ENCODE peak calls at places on chromosome 18, in eight cellular contexts. E, Y, X, K, Q, B, D and H are unnamed samples.

GRCh38 chr18:78899241-78899640 is 80.4 kb upstream of the SALL3 start:
- DNase-seq in X (no peak), B (no peak), D (no peak), Y (no peak), E (no peak), K (no peak), Q (no peak), H (no peak)

GRCh38 chr18:58937204-58937603 is 72.5 kb downstream of the ZNF532 start:
- DNase-seq in K (no peak), Q (peak), D (peak), Y (peak), E (peak), B (peak), X (no peak), H (no peak)

GRCh38 chr18:46343940-46344372 is 239.8 kb downstream of the HAUS1 start:
- DNase-seq in E (peak), X (peak), B (no peak), D (no peak), Q (no peak), Y (no peak), K (no peak), H (peak)

GRCh38 chr18:8943900-8944870 is 158.3 kb upstream of the NDUFV2 start:
- DNase-seq in Q (peak), D (peak), K (no peak), X (no peak), E (no peak), Y (peak), B (peak), H (no peak)

GRCh38 chr18:62209046-62209445 is 22.0 kb downstream of the RELCH start:
- DNase-seq in X (no peak), E (peak), Y (peak), B (no peak), K (no peak), Q (no peak), D (no peak), H (no peak)

GRCh38 chr18:76709659-76710645 is 112.4 kb upstream of the ZNF236 start:
- DNase-seq in Q (peak), X (peak), B (peak), K (no peak), D (peak), E (peak), Y (peak), H (peak)

GRCh38 chr18:75377258-75377657 is 50.2 kb downstream of the SMIM21 start:
- DNase-seq in X (no peak), Q (no peak), Y (no peak), D (no peak), K (no peak), B (no peak), E (no peak), H (no peak)

GRCh38 chr18:12686100-12686499 is 16.4 kb downstream of the CEP76 start:
- DNase-seq in B (peak), Q (peak), X (peak), Y (peak), E (peak), D (peak), K (no peak), H (no peak)

GRCh38 chr18:3380384-3380961 is 69.5 kb upstream of the TGIF1 start:
- DNase-seq in E (peak), X (no peak), Q (peak), Y (peak), D (no peak), K (no peak), B (peak), H (no peak)

GRCh38 chr18:32435631-32436500 is 34.8 kb downstream of the GAREM1 start:
- DNase-seq in Q (no peak), E (no peak), D (no peak), X (no peak), B (no peak), Y (no peak), K (no peak), H (no peak)

GRCh38 chr18:21242141-21243040 is at the start of gene GREB1L:
- DNase-seq in K (no peak), B (peak), E (peak), X (peak), Y (peak), Q (no peak), D (peak), H (no peak)

GRCh38 chr18:58216071-58216471 is 172.0 kb downstream of the NEDD4L start:
- DNase-seq in K (no peak), D (no peak), X (peak), B (no peak), Q (no peak), Y (peak), E (peak), H (no peak)

GRCh38 chr18:51195602-51196115 is 1.8 kb downstream of the MEX3C start:
- DNase-seq in D (peak), Q (peak), Y (peak), K (no peak), E (peak), X (peak), B (peak), H (peak)

GRCh38 chr18:58781627-58782194 is 83.0 kb upstream of the ZNF532 start:
- DNase-seq in X (peak), K (no peak), B (peak), E (peak), Q (peak), D (peak), Y (peak), H (peak)

GRCh38 chr18:2410688-2411087 is 160.6 kb downstream of the METTL4 start:
- DNase-seq in E (peak), X (no peak), K (no peak), Q (no peak), Y (peak), B (peak), D (peak), H (no peak)

GRCh38 chr18:58576641-58577251 is 52.1 kb downstream of the ALPK2 start:
- DNase-seq in X (no peak), B (peak), K (no peak), D (peak), E (no peak), Q (peak), Y (no peak), H (no peak)

GRCh38 chr18:26863122-26863879 is 2.2 kb downstream of the AQP4 start:
- DNase-seq in B (no peak), K (no peak), X (no peak), D (no peak), Q (no peak), Y (peak), E (peak), H (no peak)

GRCh38 chr18:46720092-46720491 is 36.8 kb downstream of the ST8SIA5 start:
- DNase-seq in K (no peak), X (no peak), Y (no peak), E (no peak), B (no peak), Q (no peak), D (no peak), H (no peak)

GRCh38 chr18:41940506-41941215 is 14.4 kb upstream of the PIK3C3 start:
- DNase-seq in E (peak), Y (peak), K (no peak), B (peak), X (no peak), D (peak), Q (peak), H (no peak)

GRCh38 chr18:76927216-76927725 is 104.9 kb downstream of the ZNF236 start:
- DNase-seq in B (peak), K (no peak), X (no peak), D (peak), Q (peak), Y (no peak), E (no peak), H (no peak)

GRCh38 chr18:13892098-13892497 is 23.2 kb downstream of the MC2R start:
- DNase-seq in B (no peak), K (no peak), X (peak), Y (no peak), Q (no peak), D (no peak), E (no peak), H (no peak)

GRCh38 chr18:48948112-48949050 is 2.4 kb downstream of the SMAD7 start:
- DNase-seq in Q (peak), X (peak), K (no peak), B (peak), Y (peak), D (peak), E (peak), H (peak)

GRCh38 chr18:73153271-73153670 is 285.5 kb upstream of the NETO1 start:
- DNase-seq in K (no peak), Y (no peak), X (no peak), E (peak), D (peak), B (peak), Q (peak), H (no peak)

GRCh38 chr18:55477537-55478300 is 110.3 kb downstream of the TCF4 start:
- DNase-seq in D (peak), Y (peak), E (peak), B (peak), Q (peak), X (peak), K (no peak), H (no peak)

GRCh38 chr18:55473534-55473933 is 114.5 kb downstream of the TCF4 start:
- DNase-seq in K (no peak), B (no peak), E (no peak), Y (no peak), X (no peak), Q (no peak), D (no peak), H (no peak)

GRCh38 chr18:55475467-55475866 is 112.5 kb downstream of the TCF4 start:
- DNase-seq in K (no peak), D (no peak), B (no peak), Q (no peak), E (no peak), Y (no peak), X (no peak), H (no peak)

GRCh38 chr18:55478301-55478660 is 109.7 kb downstream of the TCF4 start:
- DNase-seq in D (peak), Y (peak), K (no peak), B (no peak), Q (peak), E (no peak), X (no peak), H (no peak)

DNA sequence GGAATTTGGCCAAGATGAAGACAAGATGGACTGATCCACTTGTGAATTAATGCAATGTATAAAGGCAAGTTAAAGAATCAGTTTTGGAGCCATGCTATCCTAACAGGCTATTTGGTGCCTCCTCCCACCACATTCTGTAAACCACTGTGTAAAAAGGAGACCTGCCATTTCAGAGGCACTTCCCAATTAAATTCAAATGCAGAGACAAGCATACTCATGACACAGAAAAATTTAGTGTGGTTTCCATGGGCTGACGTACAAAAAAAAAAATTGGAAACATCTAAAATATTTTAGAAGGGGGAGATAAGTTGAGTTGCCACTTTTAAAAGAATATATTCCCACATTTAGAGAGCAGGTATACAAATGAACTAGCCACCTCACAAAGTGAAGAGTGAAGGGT is 112.1 kb downstream of the TCF4 start:
- DNase-seq in K (no peak), Y (no peak), E (no peak), Q (no peak), X (no peak), D (no peak), B (no peak), H (no peak)
- TF ChIP-seq CTCF in K (no peak), Y (no peak), E (no peak), Q (no peak), X (no peak), D (no peak), B (no peak), H (no peak)

DNA sequence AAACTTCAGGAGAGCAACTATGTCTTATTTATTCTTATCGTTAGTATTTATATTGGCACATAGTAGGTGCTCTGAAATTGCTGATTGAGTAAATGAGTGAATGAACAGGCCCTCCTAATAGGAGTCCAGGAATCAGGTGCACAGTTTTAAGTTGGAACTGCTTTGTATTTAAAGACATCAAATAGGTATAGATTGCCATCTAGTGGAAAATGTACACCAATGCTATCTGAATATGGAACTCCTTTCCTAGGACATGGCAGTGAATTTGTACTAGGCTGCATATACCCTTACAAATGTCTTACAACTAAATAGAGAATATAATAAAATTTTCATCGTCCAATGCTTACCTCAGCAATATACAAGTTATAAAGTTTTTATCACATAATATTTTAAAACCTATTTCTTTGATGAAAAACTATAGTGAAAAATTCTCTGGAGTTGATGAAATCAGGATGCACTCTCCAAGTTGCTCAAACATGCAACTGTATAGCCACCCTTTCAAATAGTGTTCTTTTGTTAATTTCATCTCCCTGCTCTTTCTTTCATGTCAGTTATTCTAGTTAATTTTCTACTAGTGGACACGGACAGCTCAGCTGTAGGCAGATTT is 318.9 kb upstream of the SYT4 start:
- DNase-seq in Y (peak), Q (peak), B (peak), K (no peak), X (peak), E (peak), D (peak), H (no peak)
- TF ChIP-seq CTCF in Y (peak), Q (peak), B (peak), K (peak), X (peak), E (peak), D (peak), H (no peak)

DNA sequence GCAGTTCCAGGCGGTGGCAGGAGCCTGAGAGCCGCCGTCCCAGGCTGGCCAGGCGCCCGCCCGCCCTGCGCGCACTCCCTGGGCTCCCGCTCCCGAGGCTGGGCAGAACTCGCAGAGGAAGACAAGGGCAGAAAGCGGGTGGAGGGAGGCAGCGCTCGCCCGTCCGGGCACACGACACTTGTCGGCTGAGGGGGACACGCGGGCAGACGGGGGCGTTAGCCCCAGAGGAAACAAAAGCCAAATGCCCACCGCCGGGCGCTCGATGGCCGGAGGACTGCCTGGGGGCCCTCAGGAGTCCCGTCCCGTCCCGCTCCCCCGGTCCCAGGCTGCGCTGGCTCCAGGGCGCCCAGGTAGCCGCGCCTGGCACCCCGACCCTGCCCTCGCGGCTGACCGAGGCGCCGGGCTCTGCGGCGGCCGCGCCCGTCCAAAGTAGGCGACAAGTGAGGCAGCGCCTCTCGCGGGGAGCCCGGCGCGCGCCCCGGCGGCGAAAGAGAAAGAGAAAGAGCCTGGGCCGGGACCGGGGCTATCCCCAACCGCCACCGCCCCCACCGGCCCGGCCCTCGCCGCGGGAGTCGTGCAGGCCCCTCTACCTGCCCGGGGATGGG is 491 bp downstream of the L3MBTL4 start:
- DNase-seq in Y (peak), Q (no peak), K (no peak), X (peak), B (peak), D (no peak), E (no peak), H (peak)
- TF ChIP-seq CTCF in Y (no peak), Q (no peak), K (peak), X (peak), B (no peak), D (no peak), E (no peak), H (no peak)

DNA sequence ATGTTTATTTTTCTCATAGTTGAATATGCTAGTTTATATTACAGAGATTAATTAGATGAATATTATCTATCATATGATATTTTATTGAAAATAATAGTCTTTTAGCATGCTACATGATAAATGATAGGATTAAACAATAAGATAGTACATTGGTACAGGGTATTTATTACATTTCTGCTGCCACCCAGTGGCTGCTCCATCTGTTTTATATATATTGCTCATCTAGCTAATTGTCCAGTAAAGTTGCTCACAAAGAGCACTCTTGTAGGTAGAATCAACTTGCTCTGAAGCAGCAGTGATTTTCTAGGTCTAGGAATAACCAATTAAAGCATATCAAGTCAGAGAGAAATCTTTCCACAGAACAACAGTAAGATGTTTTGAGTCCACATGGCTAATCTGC is 183.3 kb downstream of the ASXL3 start:
- DNase-seq in E (peak), K (no peak), Y (peak), X (peak), D (peak), B (peak), Q (peak), H (no peak)
- TF ChIP-seq CTCF in E (peak), K (peak), Y (peak), X (peak), D (peak), B (peak), Q (peak), H (no peak)